ENCODE peak calls at places on chromosome 15, in five cellular contexts. X is GM06990; C is epithelial cell of esophagus; Z is CD8-positive, alpha-beta memory T cell; N is NCI-H2029. A is an unnamed sample.

GRCh38 chr15:98442379-98442833 is 205.9 kb upstream of the IGF1R start:
- DNase-seq in C (peak), Z (no peak), N (peak), X (no peak), A (peak)

GRCh38 chr15:97077930-97078329 is 747.4 kb downstream of the NR2F2 start:
- DNase-seq in X (no peak), Z (no peak), N (no peak), C (no peak), A (no peak)

GRCh38 chr15:43794269-43795037 is 2.3 kb downstream of the SERF2 start:
- DNase-seq in X (no peak), N (no peak), Z (no peak), C (no peak), A (no peak)

GRCh38 chr15:63093486-63094205 is 28.0 kb upstream of the LACTB start:
- DNase-seq in N (peak), C (peak), Z (peak), X (no peak), A (peak)

GRCh38 chr15:29451201-29451781 is 181.7 kb upstream of the NSMCE3 start:
- DNase-seq in N (no peak), C (no peak), Z (no peak), X (no peak), A (no peak)

GRCh38 chr15:29337156-29337959 is 67.7 kb upstream of the NSMCE3 start:
- DNase-seq in Z (no peak), X (no peak), C (no peak), N (no peak), A (no peak)

GRCh38 chr15:90042766-90043525 is 41.8 kb downstream of the ZNF710 start:
- DNase-seq in C (no peak), N (no peak), Z (peak), X (no peak), A (no peak)

GRCh38 chr15:70382009-70382749 is 284.5 kb upstream of the TLE3 start:
- DNase-seq in X (no peak), C (no peak), Z (no peak), N (no peak), A (no peak)

GRCh38 chr15:48680841-48681240 is 35.3 kb upstream of the FBN1 start:
- DNase-seq in N (no peak), X (no peak), Z (no peak), C (peak), A (no peak)

GRCh38 chr15:47688573-47689086 is 28.7 kb upstream of the SEMA6D start:
- DNase-seq in X (no peak), C (peak), Z (no peak), N (no peak), A (no peak)

GRCh38 chr15:23602124-23602523 is 36.6 kb downstream of the MKRN3 start:
- DNase-seq in N (no peak), C (no peak), X (no peak), Z (no peak), A (no peak)

GRCh38 chr15:33059184-33059583 is 135.3 kb downstream of the FMN1 start:
- DNase-seq in X (no peak), C (no peak), Z (no peak), N (no peak), A (no peak)

GRCh38 chr15:63380151-63380827 is 1.4 kb downstream of the CA12 start:
- DNase-seq in N (no peak), X (no peak), C (no peak), Z (no peak), A (no peak)

GRCh38 chr15:66390670-66391069 is 4.0 kb downstream of the MAP2K1 start:
- DNase-seq in X (peak), C (peak), Z (peak), N (no peak), A (peak)

GRCh38 chr15:73571346-73571745 is 61.8 kb downstream of the NPTN start:
- DNase-seq in Z (no peak), N (peak), C (no peak), X (no peak), A (no peak)